ENCODE peak calls at places on chromosomes 2 and 18, in six cellular contexts. V, K, H, U, T and O are unnamed samples.

GRCh38 chr2:198309673-198310280 is 505.4 kb downstream of the PLCL1 start:
- DNase-seq in H (peak; percentile 61), V (no peak), T (no peak), K (peak; percentile 51), U (peak; percentile 35), O (peak; percentile 67)

GRCh38 chr18:76977108-76977621 is 154.8 kb downstream of the ZNF236 start:
- DNase-seq in T (peak; percentile 12), V (no peak), H (no peak), U (no peak), K (no peak), O (no peak)

GRCh38 chr2:115999039-115999438 is 1556.6 kb downstream of the DPP10 start:
- DNase-seq in V (no peak), H (no peak), U (no peak), T (no peak), K (no peak), O (no peak)

GRCh38 chr2:47193607-47194006 is 38.5 kb upstream of the STPG4 start:
- DNase-seq in K (peak; percentile 58), U (no peak), T (no peak), H (no peak), V (no peak), O (peak; percentile 58)

GRCh38 chr2:3606370-3607124 is 11.6 kb downstream of the COLEC11 start:
- DNase-seq in V (no peak), H (no peak), T (no peak), K (no peak), U (no peak), O (no peak)

GRCh38 chr18:12895016-12895415 is 11.0 kb upstream of the PTPN2 start:
- DNase-seq in V (no peak), T (no peak), H (no peak), K (no peak), U (no peak), O (no peak)

GRCh38 chr2:171485116-171485515 is 37.2 kb upstream of the CYBRD1 start:
- DNase-seq in T (no peak), U (no peak), K (peak; percentile 43), V (no peak), H (no peak), O (no peak)

GRCh38 chr2:55616509-55617159 is 788 bp downstream of the PPP4R3B start:
- DNase-seq in K (peak; percentile 61), T (no peak), U (no peak), V (no peak), H (peak; percentile 64), O (peak; percentile 73)

GRCh38 chr2:233470007-233470687 is 96.4 kb downstream of the USP40 start:
- DNase-seq in U (no peak), H (peak; percentile 72), V (no peak), T (peak; percentile 83), K (peak; percentile 33), O (peak; percentile 45)

GRCh38 chr2:19786408-19787058 is 115.2 kb downstream of the TTC32 start:
- DNase-seq in T (no peak), H (peak; percentile 75), V (no peak), K (peak; percentile 64), U (no peak), O (peak; percentile 87)

GRCh38 chr2:113155331-113155730 is 18.4 kb upstream of the PSD4 start:
- DNase-seq in V (no peak), K (no peak), T (no peak), U (no peak), H (no peak), O (no peak)

GRCh38 chr18:48827321-48828200 is 123.2 kb downstream of the SMAD7 start:
- DNase-seq in H (peak; percentile 72), K (peak; percentile 91), T (peak; percentile 18), U (peak; percentile 73), V (no peak), O (peak; percentile 74)

GRCh38 chr2:11292464-11293255 is 51.8 kb downstream of the ROCK2 start:
- DNase-seq in V (no peak), H (peak; percentile 24), K (peak; percentile 75), T (no peak), U (no peak), O (peak; percentile 80)

GRCh38 chr2:217162533-217162932 is 302.7 kb upstream of the TNP1 start:
- DNase-seq in H (peak; percentile 97), U (peak; percentile 84), V (no peak), K (peak; percentile 99), T (no peak), O (peak; percentile 71)

GRCh38 chr2:207230261-207231105 is 64.7 kb upstream of the KLF7 start:
- DNase-seq in V (no peak), T (no peak), H (no peak), U (no peak), K (peak; percentile 20), O (no peak)

DNA sequence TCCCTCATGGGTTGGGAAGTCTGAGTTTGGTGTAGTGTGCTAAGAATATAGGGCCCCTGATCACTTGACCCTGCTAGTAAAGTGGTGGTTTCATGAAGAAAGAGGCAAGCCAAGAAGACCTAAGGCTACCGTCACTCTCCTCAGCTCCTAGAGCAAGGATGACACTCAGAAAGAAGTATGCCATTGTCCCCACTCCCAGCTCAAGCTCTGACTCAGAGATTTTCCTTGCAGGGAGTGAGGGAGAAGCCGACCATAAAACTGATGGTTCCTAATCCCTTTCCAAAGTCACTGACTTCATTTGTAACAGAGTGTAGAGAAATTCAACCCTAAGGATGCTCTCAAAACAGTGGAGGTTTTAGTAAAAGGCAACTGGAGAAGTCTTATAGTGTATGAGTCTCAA is 80.9 kb downstream of the ICA1L start:
- DNase-seq in V (no peak), T (no peak), H (no peak), U (no peak), K (no peak), O (no peak)
- TF ChIP-seq CTCF in V (no peak), T (no peak), H (no peak), U (no peak), K (no peak), O (no peak)

GRCh38 chr2:235432741-235433520 is 60.9 kb upstream of the AGAP1 start:
- DNase-seq in H (no peak), V (no peak), T (peak; percentile 24), K (no peak), U (no peak), O (no peak)
- H3K4me3 ChIP-seq in H (no peak overlapping the region), V (no peak overlapping the region), T (peak overlapping the region; percentile 6), K (no peak overlapping the region), U (no peak overlapping the region), O (no peak overlapping the region)

GRCh38 chr18:31687529-31687928 is 3.1 kb upstream of the B4GALT6 start:
- DNase-seq in V (no peak), K (no peak), T (no peak), U (no peak), H (peak; percentile 14), O (no peak)
- TF ChIP-seq CTCF in V (no peak), K (peak; percentile 18), T (no peak), U (no peak), H (no peak), O (peak; percentile 11)

GRCh38 chr2:230221533-230221932 is 1.7 kb upstream of the SP110 start:
- DNase-seq in K (no peak), V (no peak), H (no peak), U (no peak), T (no peak), O (no peak)

GRCh38 chr2:230217424-230217823 is 2.4 kb downstream of the SP110 start:
- DNase-seq in T (no peak), K (peak; percentile 3), V (no peak), H (no peak), U (no peak), O (no peak)

GRCh38 chr2:230218411-230218810 is 1.4 kb downstream of the SP110 start:
- DNase-seq in U (no peak), V (no peak), T (no peak), K (no peak), H (no peak), O (peak; percentile 2)

GRCh38 chr2:230219419-230220331 is at the start of gene SP110:
- DNase-seq in V (peak; percentile 39), U (peak; percentile 66), H (peak; percentile 88), T (peak; percentile 82), K (peak; percentile 86), O (peak; percentile 92)

DNA sequence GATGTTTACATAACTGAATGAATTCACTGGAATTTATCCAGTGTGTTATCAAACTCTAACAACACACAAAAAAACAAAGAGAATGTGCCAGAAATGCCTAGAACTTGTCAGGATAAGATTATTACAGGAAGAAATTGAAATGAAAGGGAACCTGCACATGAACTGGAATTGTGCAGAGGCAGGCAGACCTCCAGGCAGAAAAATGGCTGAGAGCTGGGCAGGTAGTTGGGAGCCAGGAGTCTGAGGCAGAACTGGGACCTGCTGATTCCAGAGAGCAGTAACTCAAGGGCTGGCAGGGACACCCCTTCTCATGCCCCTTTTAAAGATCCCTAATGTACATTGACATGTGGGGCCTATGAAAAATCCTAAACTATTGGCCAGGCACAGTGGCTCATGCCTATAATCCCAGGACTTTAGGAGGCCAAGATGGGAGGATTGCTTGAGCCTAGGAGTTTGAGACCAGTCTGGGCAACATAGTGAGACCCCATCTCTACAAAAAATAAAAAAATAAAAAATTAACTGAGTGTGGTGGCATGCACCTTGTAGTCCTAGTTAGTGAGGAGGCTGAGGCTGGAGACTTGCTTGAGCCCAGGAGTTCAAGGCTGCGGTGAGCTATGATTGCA is 674 bp upstream of the SP110 start:
- DNase-seq in H (no peak), K (no peak), T (no peak), U (no peak), V (no peak), O (no peak)
- H3K4me3 ChIP-seq in H (peak overlapping the region; percentile 81), K (peak overlapping the region; percentile 69), T (peak overlapping the region; percentile 80), U (peak overlapping the region; percentile 60), V (peak overlapping the region; percentile 66), O (peak overlapping the region; percentile 66)

GRCh38 chr2:21395366-21395765 is 271.6 kb downstream of the TDRD15 start:
- DNase-seq in K (no peak), T (no peak), V (no peak), H (no peak), U (no peak), O (no peak)
- TF ChIP-seq CTCF in K (no peak), T (no peak), V (no peak), H (no peak), U (no peak), O (no peak)

GRCh38 chr18:74457043-74457742 is at the start of gene DIPK1C:
- DNase-seq in H (no peak), U (no peak), K (no peak), V (no peak), T (peak; percentile 46), O (no peak)

GRCh38 chr18:74457743-74458465 is 796 bp upstream of the DIPK1C start:
- DNase-seq in V (no peak), T (peak; percentile 59), K (no peak), H (no peak), U (no peak), O (no peak)

GRCh38 chr18:74456017-74456408 is 1.1 kb downstream of the DIPK1C start:
- DNase-seq in H (no peak), K (no peak), U (no peak), V (no peak), T (no peak), O (no peak)

GRCh38 chr18:74455386-74455785 is 1.7 kb downstream of the DIPK1C start:
- DNase-seq in K (no peak), T (no peak), H (no peak), U (no peak), V (no peak), O (no peak)

DNA sequence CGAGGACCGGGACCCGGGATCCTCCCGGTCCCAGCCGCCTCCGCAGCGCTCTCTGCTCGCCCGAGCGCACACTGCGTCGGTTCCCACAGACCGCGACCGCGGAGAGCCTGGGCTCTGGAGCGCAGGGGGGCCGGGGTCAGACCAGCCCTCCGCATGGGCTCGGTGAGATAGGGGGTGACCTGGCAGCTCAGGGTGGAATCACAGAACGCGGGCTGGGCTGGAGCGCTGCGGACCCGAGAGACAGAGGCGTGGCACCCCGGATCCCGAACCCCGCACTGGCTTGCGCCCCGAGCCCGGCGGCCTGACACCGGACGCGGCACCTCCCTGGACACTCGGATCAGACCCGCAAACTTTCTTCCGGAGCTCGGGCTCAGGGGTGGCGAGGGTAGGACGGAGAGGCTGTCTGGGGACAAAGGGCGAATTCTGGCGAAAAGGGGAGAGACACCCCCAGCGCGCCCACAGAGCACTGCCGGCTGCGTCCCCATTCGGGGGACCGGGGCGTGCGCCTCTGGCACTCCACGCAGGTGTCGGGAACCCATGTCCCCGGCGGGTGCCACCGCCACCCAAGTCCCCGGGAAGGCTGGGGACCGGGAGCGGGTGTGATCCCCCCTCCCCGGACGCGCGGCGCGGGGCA is 582 bp downstream of the DIPK1C start:
- DNase-seq in U (no peak), H (no peak), T (no peak), V (no peak), K (no peak), O (no peak)
- H3K4me3 ChIP-seq in U (no peak overlapping the region), H (no peak overlapping the region), T (peak overlapping the region; percentile 57), V (peak overlapping the region; percentile 42), K (no peak overlapping the region), O (peak overlapping the region; percentile 3)